ENCODE peak calls at places on chromosomes 11 and 22, in eight cellular contexts. U is stomach, T is right lobe of liver, G is tibial nerve, O is breast epithelium, F is uterus, Y is heart left ventricle, M is body of pancreas. A is an unnamed sample.

GRCh38 chr11:102451041-102451692 is 1.4 kb downstream of the TMEM123 start:
- DNase-seq in O (no peak), G (no peak), M (no peak), F (no peak), T (no peak), U (no peak), Y (no peak), A (no peak)

GRCh38 chr22:38623357-38623756 is 32.8 kb downstream of the FAM227A start:
- DNase-seq in F (no peak), O (no peak), M (no peak), Y (no peak), T (no peak), G (no peak), U (no peak), A (no peak)

GRCh38 chr11:129611661-129612566 is 203.7 kb upstream of the TMEM45B start:
- DNase-seq in T (no peak), Y (no peak), U (no peak), M (no peak), F (no peak), G (no peak), O (no peak), A (no peak)

GRCh38 chr11:12046636-12047236 is 38.3 kb upstream of the DKK3 start:
- DNase-seq in U (no peak), O (no peak), Y (no peak), G (no peak), F (no peak), T (no peak), M (no peak), A (no peak)

GRCh38 chr22:39115570-39115969 is 18.5 kb downstream of the APOBEC3H start:
- DNase-seq in F (no peak), U (no peak), M (no peak), O (no peak), Y (no peak), T (no peak), G (no peak), A (no peak)

GRCh38 chr22:42773161-42773560 is 52.5 kb upstream of the A4GALT start:
- DNase-seq in U (no peak), M (no peak), T (no peak), G (no peak), F (no peak), O (no peak), Y (peak), A (no peak)

GRCh38 chr22:45671783-45672563 is at the start of gene ATXN10:
- DNase-seq in F (peak), M (peak), T (peak), O (peak), U (peak), G (peak), Y (peak), A (peak)

GRCh38 chr11:84437129-84438123 is 1151.3 kb upstream of the CCDC90B start:
- DNase-seq in O (no peak), U (peak), M (peak), T (no peak), Y (peak), G (no peak), F (no peak), A (no peak)

GRCh38 chr11:75384438-75385080 is 14.8 kb upstream of the RPS3 start:
- DNase-seq in Y (peak), O (peak), G (peak), T (peak), U (peak), F (peak), M (peak), A (peak)

GRCh38 chr11:18393581-18394299 is 623 bp upstream of the LDHA start:
- DNase-seq in O (no peak), M (peak), T (no peak), G (peak), U (no peak), Y (peak), F (no peak), A (no peak)

GRCh38 chr11:33868646-33869461 is 23.0 kb downstream of the LMO2 start:
- DNase-seq in O (no peak), T (peak), M (no peak), Y (peak), G (no peak), F (no peak), U (no peak), A (peak)

GRCh38 chr22:50250555-50251471 is at the start of gene HDAC10:
- DNase-seq in Y (peak), F (peak), T (peak), M (peak), G (peak), U (peak), O (peak), A (peak)

GRCh38 chr22:25833091-25833490 is 91.1 kb downstream of the MYO18B start:
- DNase-seq in G (no peak), T (no peak), O (no peak), Y (peak), M (no peak), F (no peak), U (no peak), A (no peak)

GRCh38 chr11:34495724-34496377 is 17.7 kb downstream of the ELF5 start:
- DNase-seq in Y (no peak), O (no peak), U (peak), T (no peak), M (no peak), G (no peak), F (no peak), A (no peak)

GRCh38 chr11:34330653-34331052 is 27.2 kb downstream of the ABTB2 start:
- DNase-seq in T (no peak), Y (no peak), M (peak), U (no peak), F (no peak), G (no peak), O (no peak), A (no peak)

GRCh38 chr22:37312549-37313183 is 30.4 kb downstream of the CYTH4 start:
- DNase-seq in U (no peak), G (no peak), T (no peak), O (no peak), Y (no peak), M (no peak), F (no peak), A (no peak)

GRCh38 chr11:42840856-42841255 is 470.9 kb upstream of the API5 start:
- DNase-seq in M (no peak), F (no peak), T (no peak), Y (no peak), O (no peak), U (no peak), G (no peak), A (no peak)

GRCh38 chr11:118911880-118912741 is 13.6 kb downstream of the BCL9L start:
- DNase-seq in T (peak), M (peak), F (peak), Y (peak), O (peak), U (no peak), G (peak), A (peak)

GRCh38 chr11:44633641-44634040 is 68.2 kb downstream of the CD82 start:
- DNase-seq in M (no peak), T (no peak), U (no peak), G (no peak), F (no peak), Y (no peak), O (no peak), A (peak)

GRCh38 chr22:39220450-39220849 is 24.3 kb downstream of the PDGFB start:
- DNase-seq in G (no peak), Y (no peak), U (no peak), F (no peak), O (no peak), T (peak), M (no peak), A (peak)

GRCh38 chr11:61498767-61499341 is 9.7 kb upstream of the LRRC10B start:
- DNase-seq in Y (no peak), O (no peak), G (no peak), F (no peak), M (no peak), U (no peak), T (no peak), A (no peak)

GRCh38 chr11:19674420-19674819 is 38.2 kb upstream of the NAV2 start:
- DNase-seq in F (no peak), U (no peak), Y (no peak), O (no peak), M (no peak), G (no peak), T (no peak), A (no peak)

GRCh38 chr11:102361100-102362021 is 14.3 kb downstream of the BIRC2 start:
- DNase-seq in F (no peak), Y (no peak), M (no peak), O (no peak), U (no peak), T (no peak), G (no peak), A (no peak)

GRCh38 chr11:64299847-64300648 is at the start of gene CATSPERZ:
- DNase-seq in M (no peak), F (no peak), U (no peak), Y (no peak), T (no peak), O (no peak), G (no peak), A (no peak)

GRCh38 chr11:120172921-120173705 is 35.2 kb upstream of the TRIM29 start:
- DNase-seq in T (no peak), M (no peak), O (no peak), Y (no peak), F (no peak), U (no peak), G (no peak), A (no peak)

GRCh38 chr22:44968736-44969135 is 41.1 kb downstream of the PHF21B start:
- DNase-seq in G (no peak), F (no peak), M (no peak), U (no peak), O (no peak), T (no peak), Y (no peak), A (no peak)

GRCh38 chr11:98531576-98531975 is 489.2 kb upstream of the CNTN5 start:
- DNase-seq in O (no peak), Y (no peak), U (no peak), T (no peak), M (no peak), F (no peak), G (no peak), A (no peak)

GRCh38 chr11:64745523-64746328 is 1.8 kb upstream of the RASGRP2 start:
- DNase-seq in F (peak), T (peak), M (peak), Y (peak), G (peak), O (peak), U (peak), A (peak)

GRCh38 chr22:27966168-27967064 is 47.4 kb upstream of the PITPNB start:
- DNase-seq in O (no peak), M (no peak), G (no peak), F (no peak), Y (no peak), T (no peak), U (no peak), A (no peak)
- H3K4me3 ChIP-seq in O (no peak), M (no peak), G (no peak), F (no peak), Y (no peak), T (no peak), U (no peak), A (no peak)

GRCh38 chr11:68470304-68470811 is 9.8 kb downstream of the PPP6R3 start:
- DNase-seq in U (no peak), O (no peak), T (no peak), F (no peak), Y (peak), M (no peak), G (no peak), A (no peak)
- TF ChIP-seq POLR2A in U (no peak), O (no peak), T (no peak), F (no peak), Y (no peak), M (no peak), G (no peak), A (no peak)

DNA sequence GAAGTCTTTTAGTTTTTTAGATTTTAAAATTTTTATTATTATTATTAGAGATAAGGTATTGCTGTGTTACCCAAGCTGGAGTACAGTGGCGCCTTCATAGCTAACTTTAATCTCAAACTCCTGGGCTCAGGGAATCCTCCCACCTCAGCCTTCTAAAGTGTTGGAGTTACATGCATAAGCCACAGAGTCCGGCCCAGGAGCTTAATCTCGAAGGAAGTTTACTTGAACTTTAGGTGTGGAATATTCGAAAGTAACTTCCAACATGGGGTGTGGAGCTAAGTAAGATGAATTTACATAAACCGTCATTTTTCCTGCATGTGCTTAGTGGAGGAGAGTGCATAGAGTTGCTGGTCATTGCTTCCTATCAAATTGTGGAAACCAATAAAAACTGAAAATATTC is 1.4 kb downstream of the ATG13 start:
- DNase-seq in F (no peak), G (no peak), U (peak), Y (no peak), O (no peak), T (no peak), M (no peak), A (no peak)
- H3K4me3 ChIP-seq in F (peak), G (peak), U (peak), Y (peak), O (peak), T (no peak), M (no peak), A (no peak)

DNA sequence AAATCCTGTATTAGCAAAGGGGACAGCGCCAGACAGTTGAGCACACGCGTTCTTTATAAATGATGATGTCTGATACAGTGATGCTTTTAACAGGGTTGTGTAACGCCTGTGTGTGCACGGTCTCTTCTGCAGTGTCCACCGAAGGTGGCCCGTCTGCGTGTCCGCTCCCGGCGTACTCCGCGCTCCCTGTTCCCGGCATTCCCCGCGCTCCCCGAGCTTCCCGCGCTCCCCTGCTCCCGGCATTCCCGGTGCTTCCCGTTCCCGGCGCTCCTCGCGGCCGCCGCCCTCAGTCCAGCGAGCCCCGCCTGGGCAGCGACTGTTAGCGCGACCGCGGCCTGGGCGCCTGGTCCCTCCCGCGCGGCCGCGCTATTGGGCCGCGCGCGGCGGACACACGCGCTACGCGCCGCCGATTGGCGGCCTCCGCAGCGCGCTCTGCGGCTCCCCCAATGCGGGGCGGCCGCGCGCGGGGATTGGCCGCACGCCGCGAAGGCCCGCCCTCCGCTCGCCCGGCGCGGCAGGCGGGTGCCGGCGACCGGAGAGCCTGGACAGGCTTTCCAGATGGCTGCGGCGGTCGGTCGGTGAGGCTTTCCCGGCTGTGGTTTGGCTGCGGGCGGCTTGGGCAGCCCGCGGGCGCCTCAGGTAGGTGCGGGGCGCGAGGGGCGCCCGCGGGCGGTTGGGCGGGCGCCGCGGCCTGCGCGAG is at the start of gene DGCR8:
- DNase-seq in M (peak), F (peak), G (peak), O (peak), U (peak), T (peak), Y (peak), A (peak)
- TF ChIP-seq POLR2A in M (peak), F (peak), G (peak), O (no peak), U (no peak), T (peak), Y (no peak), A (no peak)

GRCh38 chr11:607971-608659 is 7.6 kb downstream of the IRF7 start:
- DNase-seq in T (no peak), O (no peak), Y (no peak), M (no peak), U (no peak), G (no peak), F (no peak), A (peak)

GRCh38 chr11:610146-610801 is 5.5 kb downstream of the IRF7 start:
- DNase-seq in T (no peak), G (no peak), M (no peak), F (no peak), Y (no peak), U (no peak), O (no peak), A (no peak)

GRCh38 chr11:607020-607780 is 8.6 kb downstream of the IRF7 start:
- DNase-seq in O (no peak), Y (no peak), M (no peak), U (no peak), F (no peak), T (no peak), G (no peak), A (no peak)

GRCh38 chr11:609355-609811 is 6.4 kb downstream of the IRF7 start:
- DNase-seq in M (no peak), Y (no peak), F (no peak), U (no peak), G (no peak), O (no peak), T (no peak), A (no peak)

GRCh38 chr11:608751-609354 is 6.9 kb downstream of the IRF7 start:
- DNase-seq in Y (no peak), O (no peak), U (no peak), G (no peak), T (no peak), M (no peak), F (no peak), A (peak)
- H3K4me3 ChIP-seq in Y (no peak), O (no peak), U (no peak), G (no peak), T (no peak), M (no peak), F (no peak), A (no peak)

DNA sequence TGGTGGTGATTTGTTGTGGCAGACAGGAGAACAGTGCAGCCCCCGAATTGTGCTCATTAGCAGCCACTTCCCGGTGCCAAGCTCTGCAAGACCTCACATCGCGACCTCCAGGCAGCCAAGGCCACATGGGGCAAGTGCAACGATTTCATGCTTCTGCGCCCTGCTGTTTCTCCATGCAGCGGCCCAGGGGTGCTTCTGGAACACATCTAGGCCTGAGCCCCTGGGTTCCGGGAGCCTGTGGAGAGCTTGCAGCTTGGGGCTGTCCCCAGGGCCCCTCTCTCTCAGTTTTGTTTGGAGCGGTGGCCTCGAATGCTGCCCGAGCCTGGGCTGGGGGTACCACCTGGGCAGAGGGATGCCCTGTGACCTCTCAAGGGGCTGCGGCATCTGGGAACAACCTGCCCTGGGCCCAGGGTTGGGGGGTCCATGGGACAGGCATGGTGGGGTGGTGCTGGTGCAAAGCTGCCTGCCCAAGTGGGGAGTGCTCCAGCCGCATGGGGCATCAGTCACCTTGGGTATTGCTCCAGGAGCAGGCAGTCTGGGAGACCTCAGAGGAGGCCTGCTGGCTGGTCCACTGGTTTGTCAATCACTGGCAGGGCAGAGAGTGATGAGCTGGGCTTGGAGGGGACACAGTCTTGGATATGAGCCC is 51.8 kb downstream of the TPCN2 start:
- DNase-seq in Y (no peak), T (no peak), M (no peak), G (no peak), U (no peak), O (no peak), F (no peak), A (no peak)
- TF ChIP-seq POLR2A in Y (no peak), T (no peak), M (no peak), G (no peak), U (no peak), O (no peak), F (no peak), A (no peak)

GRCh38 chr11:17012712-17013547 is 1.3 kb downstream of the PLEKHA7 start:
- DNase-seq in T (peak), F (peak), M (peak), U (peak), O (no peak), Y (peak), G (peak), A (no peak)
- H3K4me3 ChIP-seq in T (peak), F (peak), M (peak), U (peak), O (peak), Y (peak), G (peak), A (peak)

GRCh38 chr11:1388763-1389102 is 1.0 kb upstream of the BRSK2 start:
- DNase-seq in Y (no peak), F (no peak), T (no peak), M (peak), G (no peak), O (no peak), U (no peak), A (no peak)

GRCh38 chr11:1387961-1388762 is 1.6 kb upstream of the BRSK2 start:
- DNase-seq in U (no peak), O (no peak), F (no peak), M (peak), G (no peak), T (no peak), Y (peak), A (no peak)

GRCh38 chr11:1389932-1390587 is at the start of gene BRSK2:
- DNase-seq in Y (no peak), T (no peak), O (no peak), G (no peak), M (peak), F (no peak), U (no peak), A (no peak)

GRCh38 chr11:1390603-1391164 is 950 bp downstream of the BRSK2 start:
- DNase-seq in O (no peak), T (no peak), U (no peak), M (peak), F (no peak), G (no peak), Y (peak), A (no peak)

GRCh38 chr11:1389103-1389931 is 417 bp upstream of the BRSK2 start:
- DNase-seq in U (peak), G (peak), M (peak), Y (peak), O (peak), T (peak), F (peak), A (peak)
- TF ChIP-seq POLR2A in U (no peak), G (peak), M (no peak), Y (no peak), O (no peak), T (no peak), F (peak), A (no peak)

GRCh38 chr22:18024956-18025720 is 777 bp upstream of the MICAL3 start:
- DNase-seq in G (no peak), U (no peak), Y (no peak), T (no peak), O (no peak), M (no peak), F (no peak), A (no peak)
- H3K4me3 ChIP-seq in G (peak), U (peak), Y (peak), T (peak), O (no peak), M (no peak), F (peak), A (no peak)

A was measured in lower leg skin.